ENCODE peak calls at places on chromosomes 3 and 15, in four cellular contexts. E is OCI-LY7, M is kidney, V is Caco-2. L is an unnamed sample.

GRCh38 chr3:102229062-102229655 is 205.7 kb upstream of the ZPLD1 start:
- DNase-seq in E (peak), M (peak), V (peak), L (peak)

GRCh38 chr3:127016043-127016343 is 33.1 kb downstream of the PLXNA1 start:
- DNase-seq in E (no peak), M (no peak), V (no peak), L (no peak)

GRCh38 chr3:172449468-172450149 is 1.4 kb upstream of the GHSR start:
- DNase-seq in E (no peak), M (peak), V (peak), L (no peak)

GRCh38 chr15:24878153-24878552 is 76.6 kb upstream of the SNRPN start:
- DNase-seq in E (no peak), M (peak), V (no peak), L (no peak)

GRCh38 chr3:24344784-24345439 is 149.7 kb downstream of the THRB start:
- DNase-seq in E (no peak), M (no peak), V (no peak), L (no peak)

GRCh38 chr3:153163349-153164008 is 1.5 kb downstream of the RAP2B start:
- DNase-seq in E (peak), M (peak), V (no peak), L (no peak)

GRCh38 chr15:74108111-74108510 is 22.3 kb upstream of the ISLR2 start:
- DNase-seq in E (no peak), M (no peak), V (no peak), L (no peak)

GRCh38 chr3:4394048-4394447 is 73.0 kb downstream of the SUMF1 start:
- DNase-seq in E (no peak), M (no peak), V (no peak), L (no peak)

GRCh38 chr3:8867646-8868045 is 95.6 kb downstream of the RAD18 start:
- DNase-seq in E (no peak), M (no peak), V (no peak), L (no peak)

GRCh38 chr3:189903562-189904250 is 217.0 kb downstream of the P3H2 start:
- DNase-seq in E (no peak), M (no peak), V (no peak), L (no peak)

GRCh38 chr15:77825143-77825542 is 192.4 kb upstream of the LINGO1 start:
- DNase-seq in E (no peak), M (peak), V (no peak), L (no peak)

GRCh38 chr3:197787412-197787811 is 3.6 kb upstream of the LRCH3 start:
- DNase-seq in E (no peak), M (no peak), V (peak), L (no peak)

GRCh38 chr3:112302061-112302830 is 8.2 kb upstream of the SLC9C1 start:
- DNase-seq in E (no peak), M (no peak), V (peak), L (no peak)

GRCh38 chr3:43448098-43448497 is 161.8 kb downstream of the SNRK start:
- DNase-seq in E (no peak), M (no peak), V (no peak), L (no peak)

GRCh38 chr3:156675744-156676466 is 1.5 kb downstream of the TIPARP start:
- DNase-seq in E (no peak), M (no peak), V (no peak), L (peak)

GRCh38 chr15:100847194-100847593 is 32.4 kb upstream of the ALDH1A3 start:
- DNase-seq in E (no peak), M (no peak), V (no peak), L (no peak)

GRCh38 chr15:100853676-100854440 is 25.8 kb upstream of the ALDH1A3 start:
- DNase-seq in E (no peak), M (no peak), V (no peak), L (peak)

GRCh38 chr15:100852630-100853029 is 27.0 kb upstream of the ALDH1A3 start:
- DNase-seq in E (no peak), M (no peak), V (no peak), L (no peak)

GRCh38 chr15:100844778-100845177 is 34.9 kb upstream of the ALDH1A3 start:
- DNase-seq in E (no peak), M (no peak), V (no peak), L (no peak)

DNA sequence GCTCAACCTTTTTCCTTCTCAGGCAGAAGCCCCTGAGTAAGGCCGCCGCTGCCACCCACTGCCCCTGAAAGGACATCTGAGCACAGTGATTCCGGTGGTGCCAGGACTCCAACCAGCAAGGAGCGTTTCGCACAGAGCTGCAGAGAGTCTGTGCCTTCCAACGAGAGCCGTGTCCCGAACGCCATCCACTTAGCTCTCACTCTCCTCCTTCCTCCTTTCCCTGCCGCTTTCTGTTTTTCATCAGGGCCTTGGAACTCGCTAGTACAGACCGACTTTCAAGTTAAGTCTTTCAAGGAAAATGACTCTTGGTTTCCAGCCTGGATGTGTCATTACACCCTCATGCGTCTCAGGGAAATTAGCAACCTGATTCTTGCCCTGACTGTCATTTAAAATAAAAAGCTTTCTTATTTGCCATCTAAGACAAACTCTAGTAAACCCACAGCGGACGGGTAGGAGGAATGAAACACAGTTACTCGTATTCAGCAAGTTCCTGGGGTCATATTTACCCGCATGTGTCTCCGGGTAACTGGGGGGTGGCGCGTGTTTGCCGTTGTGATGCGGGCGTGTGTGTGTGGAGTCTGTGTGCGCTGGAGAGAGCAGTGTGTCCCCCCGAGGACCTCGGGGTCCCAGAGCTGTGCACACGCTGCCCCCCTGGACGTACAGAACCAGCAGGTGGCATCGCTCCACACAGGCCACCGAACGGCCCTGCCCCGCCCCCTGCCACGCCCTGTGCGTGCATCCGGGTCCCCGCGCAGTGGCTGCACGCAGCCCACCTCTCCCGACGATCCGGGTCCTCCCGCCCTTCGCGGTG is 30.4 kb upstream of the ALDH1A3 start:
- DNase-seq in E (peak), M (peak), V (peak), L (peak)
- H3K4me3 ChIP-seq in E (peak), M (peak), V (peak), L (peak)

GRCh38 chr3:16511561-16512434 is 1.7 kb downstream of the RFTN1 start:
- DNase-seq in E (peak), M (peak), V (no peak), L (no peak)
- H3K4me3 ChIP-seq in E (peak), M (peak), V (peak), L (peak)

GRCh38 chr15:27358751-27359434 is 387.9 kb downstream of the GABRG3 start:
- DNase-seq in E (no peak), M (no peak), V (peak), L (no peak)
- H3K4me3 ChIP-seq in E (no peak), M (peak), V (no peak), L (no peak)

GRCh38 chr15:29736012-29736744 is 86.1 kb downstream of the TJP1 start:
- DNase-seq in E (no peak), M (no peak), V (peak), L (no peak)

GRCh38 chr15:29736745-29737023 is 85.6 kb downstream of the TJP1 start:
- DNase-seq in E (no peak), M (no peak), V (peak), L (no peak)

GRCh38 chr15:29731865-29732264 is 90.4 kb downstream of the TJP1 start:
- DNase-seq in E (no peak), M (no peak), V (no peak), L (no peak)

GRCh38 chr15:29740692-29741311 is 81.5 kb downstream of the TJP1 start:
- DNase-seq in E (peak), M (no peak), V (peak), L (no peak)

DNA sequence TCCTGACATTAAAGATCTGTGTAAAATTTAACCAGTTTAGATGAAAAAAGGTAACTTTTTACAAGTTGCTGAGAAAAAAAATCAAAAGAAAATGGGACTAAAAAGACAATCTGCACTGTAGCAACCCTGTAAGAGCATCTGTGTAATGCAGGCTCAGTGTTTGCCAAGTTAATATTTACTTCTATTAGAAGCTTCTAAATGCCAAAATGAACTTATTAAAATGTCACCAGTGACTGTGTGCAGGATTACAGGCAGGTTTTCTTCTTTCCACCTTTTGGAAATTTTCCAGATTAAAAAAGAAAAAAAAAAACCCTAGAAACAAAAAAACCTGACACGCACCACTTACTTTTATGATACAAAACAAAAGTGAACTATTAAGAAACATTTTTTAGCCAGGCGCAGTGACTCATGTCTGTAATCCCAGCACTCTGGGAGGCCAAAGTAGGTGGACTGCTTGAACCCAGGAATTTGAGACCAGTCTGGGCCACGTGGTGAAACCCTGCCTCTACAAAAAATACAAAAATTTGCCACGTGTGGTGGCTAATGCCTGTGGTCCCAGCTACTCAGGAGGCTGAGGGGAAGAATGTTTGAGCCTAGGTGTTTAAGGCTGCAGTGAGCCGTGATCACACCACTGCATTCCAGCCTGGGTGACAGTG is 87.2 kb downstream of the TJP1 start:
- DNase-seq in E (no peak), M (peak), V (peak), L (no peak)
- H3K4me3 ChIP-seq in E (no peak), M (no peak), V (no peak), L (no peak)

L was measured in breast epithelium.